ENCODE peak calls at places on chromosomes 11 and 22, in ten cellular contexts. One of them, this sample, is unnamed.

GRCh38 chr11:36306888-36307287 is 10.8 kb downstream of the PRR5L start:
- DNase-seq in CD4-positive, alpha-beta T cell: no peak
- DNase-seq in A673: peak
- DNase-seq in CD8-positive, alpha-beta T cell: peak
- DNase-seq in mucosa of descending colon: no peak
- DNase-seq in uterus: no peak
- DNase-seq in progenitor cell of endocrine pancreas: no peak
- DNase-seq in MCF 10A: peak
- DNase-seq in endothelial cell: peak
- DNase-seq in BJ: no peak
- DNase-seq in this sample: no peak

GRCh38 chr11:114121138-114121537 is 61.6 kb downstream of the ZBTB16 start:
- DNase-seq in A673: no peak
- DNase-seq in endothelial cell: no peak
- DNase-seq in CD4-positive, alpha-beta T cell: no peak
- DNase-seq in progenitor cell of endocrine pancreas: no peak
- DNase-seq in uterus: no peak
- DNase-seq in MCF 10A: no peak
- DNase-seq in BJ: no peak
- DNase-seq in CD8-positive, alpha-beta T cell: no peak
- DNase-seq in mucosa of descending colon: no peak
- DNase-seq in this sample: no peak

GRCh38 chr11:132114185-132114584 is 743.8 kb downstream of the NTM start:
- DNase-seq in mucosa of descending colon: no peak
- DNase-seq in BJ: no peak
- DNase-seq in progenitor cell of endocrine pancreas: peak
- DNase-seq in CD8-positive, alpha-beta T cell: no peak
- DNase-seq in CD4-positive, alpha-beta T cell: no peak
- DNase-seq in uterus: no peak
- DNase-seq in A673: peak
- DNase-seq in MCF 10A: no peak
- DNase-seq in endothelial cell: peak
- DNase-seq in this sample: no peak

GRCh38 chr22:46537221-46537945 is at the start of gene CELSR1:
- DNase-seq in MCF 10A: peak
- DNase-seq in CD4-positive, alpha-beta T cell: no peak
- DNase-seq in CD8-positive, alpha-beta T cell: no peak
- DNase-seq in BJ: no peak
- DNase-seq in A673: peak
- DNase-seq in mucosa of descending colon: no peak
- DNase-seq in progenitor cell of endocrine pancreas: peak
- DNase-seq in endothelial cell: peak
- DNase-seq in uterus: no peak
- DNase-seq in this sample: no peak

GRCh38 chr11:59643390-59643789 is 25.4 kb downstream of the PATL1 start:
- DNase-seq in BJ: no peak
- DNase-seq in A673: no peak
- DNase-seq in progenitor cell of endocrine pancreas: no peak
- DNase-seq in mucosa of descending colon: no peak
- DNase-seq in endothelial cell: no peak
- DNase-seq in uterus: no peak
- DNase-seq in CD4-positive, alpha-beta T cell: no peak
- DNase-seq in CD8-positive, alpha-beta T cell: no peak
- DNase-seq in MCF 10A: no peak
- DNase-seq in this sample: no peak

GRCh38 chr11:90698238-90698637 is 475.4 kb upstream of the CHORDC1 start:
- DNase-seq in CD8-positive, alpha-beta T cell: no peak
- DNase-seq in CD4-positive, alpha-beta T cell: no peak
- DNase-seq in endothelial cell: no peak
- DNase-seq in BJ: no peak
- DNase-seq in A673: no peak
- DNase-seq in mucosa of descending colon: no peak
- DNase-seq in uterus: no peak
- DNase-seq in MCF 10A: no peak
- DNase-seq in progenitor cell of endocrine pancreas: no peak
- DNase-seq in this sample: no peak

GRCh38 chr11:46489668-46490560 is 98.3 kb upstream of the CHRM4 start:
- DNase-seq in CD4-positive, alpha-beta T cell: no peak
- DNase-seq in CD8-positive, alpha-beta T cell: peak
- DNase-seq in MCF 10A: peak
- DNase-seq in BJ: no peak
- DNase-seq in uterus: no peak
- DNase-seq in progenitor cell of endocrine pancreas: no peak
- DNase-seq in A673: peak
- DNase-seq in mucosa of descending colon: no peak
- DNase-seq in endothelial cell: peak
- DNase-seq in this sample: no peak

GRCh38 chr11:125280646-125281045 is 116.1 kb downstream of the PKNOX2 start:
- DNase-seq in endothelial cell: no peak
- DNase-seq in progenitor cell of endocrine pancreas: no peak
- DNase-seq in CD8-positive, alpha-beta T cell: no peak
- DNase-seq in CD4-positive, alpha-beta T cell: no peak
- DNase-seq in BJ: no peak
- DNase-seq in mucosa of descending colon: no peak
- DNase-seq in MCF 10A: no peak
- DNase-seq in uterus: no peak
- DNase-seq in A673: no peak
- DNase-seq in this sample: no peak

GRCh38 chr22:41915035-41915782 is at the start of gene SHISA8:
- DNase-seq in A673: peak
- DNase-seq in uterus: no peak
- DNase-seq in progenitor cell of endocrine pancreas: peak
- DNase-seq in BJ: no peak
- DNase-seq in mucosa of descending colon: no peak
- DNase-seq in CD4-positive, alpha-beta T cell: peak
- DNase-seq in CD8-positive, alpha-beta T cell: peak
- DNase-seq in endothelial cell: peak
- DNase-seq in MCF 10A: no peak
- DNase-seq in this sample: no peak

GRCh38 chr11:68727783-68728182 is 23.5 kb downstream of the TESMIN start:
- DNase-seq in progenitor cell of endocrine pancreas: no peak
- DNase-seq in uterus: no peak
- DNase-seq in MCF 10A: no peak
- DNase-seq in BJ: no peak
- DNase-seq in CD8-positive, alpha-beta T cell: no peak
- DNase-seq in A673: no peak
- DNase-seq in endothelial cell: no peak
- DNase-seq in mucosa of descending colon: no peak
- DNase-seq in CD4-positive, alpha-beta T cell: no peak
- DNase-seq in this sample: peak

GRCh38 chr11:45322891-45323597 is 36.9 kb upstream of the SYT13 start:
- DNase-seq in mucosa of descending colon: no peak
- DNase-seq in MCF 10A: no peak
- DNase-seq in A673: no peak
- DNase-seq in progenitor cell of endocrine pancreas: no peak
- DNase-seq in CD8-positive, alpha-beta T cell: no peak
- DNase-seq in endothelial cell: no peak
- DNase-seq in uterus: no peak
- DNase-seq in CD4-positive, alpha-beta T cell: no peak
- DNase-seq in BJ: no peak
- DNase-seq in this sample: peak

GRCh38 chr11:58058276-58059010 is 27.7 kb downstream of the OR6Q1 start:
- DNase-seq in progenitor cell of endocrine pancreas: no peak
- DNase-seq in CD8-positive, alpha-beta T cell: no peak
- DNase-seq in BJ: no peak
- DNase-seq in CD4-positive, alpha-beta T cell: no peak
- DNase-seq in mucosa of descending colon: peak
- DNase-seq in A673: no peak
- DNase-seq in MCF 10A: peak
- DNase-seq in uterus: no peak
- DNase-seq in endothelial cell: no peak
- DNase-seq in this sample: no peak

GRCh38 chr11:58059011-58059358 is 28.2 kb downstream of the OR6Q1 start:
- DNase-seq in CD4-positive, alpha-beta T cell: no peak
- DNase-seq in CD8-positive, alpha-beta T cell: no peak
- DNase-seq in mucosa of descending colon: no peak
- DNase-seq in uterus: no peak
- DNase-seq in BJ: peak
- DNase-seq in progenitor cell of endocrine pancreas: no peak
- DNase-seq in A673: no peak
- DNase-seq in MCF 10A: peak
- DNase-seq in endothelial cell: no peak
- DNase-seq in this sample: no peak

GRCh38 chr11:58061813-58062212 is 31.1 kb downstream of the OR6Q1 start:
- DNase-seq in endothelial cell: no peak
- DNase-seq in progenitor cell of endocrine pancreas: no peak
- DNase-seq in CD4-positive, alpha-beta T cell: no peak
- DNase-seq in A673: no peak
- DNase-seq in BJ: peak
- DNase-seq in MCF 10A: peak
- DNase-seq in uterus: no peak
- DNase-seq in mucosa of descending colon: no peak
- DNase-seq in CD8-positive, alpha-beta T cell: no peak
- DNase-seq in this sample: no peak

GRCh38 chr11:58060535-58060934 is 29.8 kb downstream of the OR6Q1 start:
- DNase-seq in MCF 10A: no peak
- DNase-seq in CD4-positive, alpha-beta T cell: no peak
- DNase-seq in CD8-positive, alpha-beta T cell: no peak
- DNase-seq in BJ: no peak
- DNase-seq in endothelial cell: no peak
- DNase-seq in mucosa of descending colon: no peak
- DNase-seq in progenitor cell of endocrine pancreas: no peak
- DNase-seq in uterus: no peak
- DNase-seq in A673: no peak
- DNase-seq in this sample: no peak

GRCh38 chr11:58060939-58061672 is 30.4 kb downstream of the OR6Q1 start:
- DNase-seq in BJ: no peak
- DNase-seq in endothelial cell: no peak
- DNase-seq in progenitor cell of endocrine pancreas: no peak
- DNase-seq in A673: no peak
- DNase-seq in CD4-positive, alpha-beta T cell: no peak
- DNase-seq in mucosa of descending colon: no peak
- DNase-seq in uterus: no peak
- DNase-seq in MCF 10A: peak
- DNase-seq in CD8-positive, alpha-beta T cell: no peak
- DNase-seq in this sample: no peak
- TF ChIP-seq CTCF in BJ: peak
- TF ChIP-seq CTCF in endothelial cell: peak
- TF ChIP-seq CTCF in progenitor cell of endocrine pancreas: peak
- TF ChIP-seq CTCF in A673: no peak
- TF ChIP-seq CTCF in CD4-positive, alpha-beta T cell: no peak
- TF ChIP-seq CTCF in mucosa of descending colon: no peak
- TF ChIP-seq CTCF in uterus: no peak
- TF ChIP-seq CTCF in MCF 10A: peak
- TF ChIP-seq CTCF in CD8-positive, alpha-beta T cell: no peak
- TF ChIP-seq CTCF in this sample: no peak

GRCh38 chr11:115185931-115186330 is 318.3 kb downstream of the CADM1 start:
- DNase-seq in endothelial cell: no peak
- DNase-seq in A673: no peak
- DNase-seq in uterus: no peak
- DNase-seq in MCF 10A: no peak
- DNase-seq in CD4-positive, alpha-beta T cell: no peak
- DNase-seq in progenitor cell of endocrine pancreas: no peak
- DNase-seq in mucosa of descending colon: no peak
- DNase-seq in BJ: no peak
- DNase-seq in CD8-positive, alpha-beta T cell: no peak
- DNase-seq in this sample: no peak

GRCh38 chr11:115184901-115185300 is 319.3 kb downstream of the CADM1 start:
- DNase-seq in mucosa of descending colon: no peak
- DNase-seq in uterus: no peak
- DNase-seq in progenitor cell of endocrine pancreas: no peak
- DNase-seq in BJ: no peak
- DNase-seq in CD4-positive, alpha-beta T cell: no peak
- DNase-seq in MCF 10A: no peak
- DNase-seq in A673: no peak
- DNase-seq in endothelial cell: no peak
- DNase-seq in CD8-positive, alpha-beta T cell: no peak
- DNase-seq in this sample: no peak

GRCh38 chr11:115181480-115181879 is 322.7 kb downstream of the CADM1 start:
- DNase-seq in endothelial cell: no peak
- DNase-seq in mucosa of descending colon: no peak
- DNase-seq in uterus: no peak
- DNase-seq in progenitor cell of endocrine pancreas: no peak
- DNase-seq in BJ: no peak
- DNase-seq in CD4-positive, alpha-beta T cell: no peak
- DNase-seq in CD8-positive, alpha-beta T cell: no peak
- DNase-seq in A673: no peak
- DNase-seq in MCF 10A: no peak
- DNase-seq in this sample: no peak

GRCh38 chr11:115182282-115182952 is 321.8 kb downstream of the CADM1 start:
- DNase-seq in CD4-positive, alpha-beta T cell: no peak
- DNase-seq in MCF 10A: no peak
- DNase-seq in mucosa of descending colon: no peak
- DNase-seq in progenitor cell of endocrine pancreas: no peak
- DNase-seq in uterus: no peak
- DNase-seq in endothelial cell: no peak
- DNase-seq in CD8-positive, alpha-beta T cell: no peak
- DNase-seq in BJ: no peak
- DNase-seq in A673: no peak
- DNase-seq in this sample: no peak

DNA sequence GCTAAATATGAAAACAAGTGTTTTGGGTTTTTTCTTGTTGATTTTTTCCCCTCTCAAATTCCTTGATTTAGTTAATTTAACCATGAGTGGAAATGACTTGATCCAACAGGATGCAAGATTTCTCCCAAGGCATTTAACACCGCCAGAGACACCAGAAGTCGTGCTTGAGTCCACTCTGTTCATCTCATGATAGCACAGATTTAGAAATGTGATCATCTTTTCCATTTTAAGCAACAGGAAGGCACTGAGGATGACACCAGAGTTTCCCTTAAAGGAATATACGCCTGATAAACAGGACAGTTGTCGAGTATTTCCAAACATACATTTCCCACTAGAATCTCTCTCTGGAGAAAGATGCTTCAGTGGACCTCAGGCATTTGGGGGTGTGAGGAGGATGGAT is 318.7 kb downstream of the CADM1 start:
- DNase-seq in CD8-positive, alpha-beta T cell: no peak
- DNase-seq in MCF 10A: no peak
- DNase-seq in progenitor cell of endocrine pancreas: no peak
- DNase-seq in endothelial cell: no peak
- DNase-seq in CD4-positive, alpha-beta T cell: no peak
- DNase-seq in mucosa of descending colon: no peak
- DNase-seq in BJ: no peak
- DNase-seq in A673: no peak
- DNase-seq in uterus: no peak
- DNase-seq in this sample: no peak
- TF ChIP-seq CTCF in CD8-positive, alpha-beta T cell: no peak
- TF ChIP-seq CTCF in MCF 10A: no peak
- TF ChIP-seq CTCF in progenitor cell of endocrine pancreas: no peak
- TF ChIP-seq CTCF in endothelial cell: no peak
- TF ChIP-seq CTCF in CD4-positive, alpha-beta T cell: no peak
- TF ChIP-seq CTCF in mucosa of descending colon: no peak
- TF ChIP-seq CTCF in BJ: no peak
- TF ChIP-seq CTCF in A673: no peak
- TF ChIP-seq CTCF in uterus: no peak
- TF ChIP-seq CTCF in this sample: no peak

GRCh38 chr11:72353861-72354260 is 80.5 kb downstream of the CLPB start:
- DNase-seq in BJ: no peak
- DNase-seq in MCF 10A: peak
- DNase-seq in uterus: no peak
- DNase-seq in CD4-positive, alpha-beta T cell: no peak
- DNase-seq in mucosa of descending colon: no peak
- DNase-seq in CD8-positive, alpha-beta T cell: no peak
- DNase-seq in progenitor cell of endocrine pancreas: no peak
- DNase-seq in endothelial cell: peak
- DNase-seq in A673: peak
- DNase-seq in this sample: no peak
- TF ChIP-seq CTCF in BJ: peak
- TF ChIP-seq CTCF in MCF 10A: no peak
- TF ChIP-seq CTCF in uterus: no peak
- TF ChIP-seq CTCF in CD4-positive, alpha-beta T cell: no peak
- TF ChIP-seq CTCF in mucosa of descending colon: no peak
- TF ChIP-seq CTCF in CD8-positive, alpha-beta T cell: no peak
- TF ChIP-seq CTCF in progenitor cell of endocrine pancreas: peak
- TF ChIP-seq CTCF in endothelial cell: no peak
- TF ChIP-seq CTCF in A673: peak
- TF ChIP-seq CTCF in this sample: no peak

GRCh38 chr11:63592975-63593395 is 21.2 kb downstream of the PLAAT3 start:
- DNase-seq in mucosa of descending colon: no peak
- DNase-seq in CD8-positive, alpha-beta T cell: no peak
- DNase-seq in uterus: no peak
- DNase-seq in CD4-positive, alpha-beta T cell: no peak
- DNase-seq in A673: peak
- DNase-seq in endothelial cell: no peak
- DNase-seq in BJ: no peak
- DNase-seq in MCF 10A: peak
- DNase-seq in progenitor cell of endocrine pancreas: no peak
- DNase-seq in this sample: no peak
- TF ChIP-seq CTCF in mucosa of descending colon: peak
- TF ChIP-seq CTCF in CD8-positive, alpha-beta T cell: no peak
- TF ChIP-seq CTCF in uterus: peak
- TF ChIP-seq CTCF in CD4-positive, alpha-beta T cell: no peak
- TF ChIP-seq CTCF in A673: peak
- TF ChIP-seq CTCF in endothelial cell: no peak
- TF ChIP-seq CTCF in BJ: peak
- TF ChIP-seq CTCF in MCF 10A: peak
- TF ChIP-seq CTCF in progenitor cell of endocrine pancreas: peak
- TF ChIP-seq CTCF in this sample: no peak